ENCODE peak calls at places on chromosome 4, in four cellular contexts. A is foreskin keratinocyte, H is H9, R is progenitor cell of endocrine pancreas. F is an unnamed sample.

GRCh38 chr4:183863155-183863825 is 41.8 kb upstream of the STOX2 start:
- DNase-seq in R (no peak), A (no peak), H (no peak), F (no peak)

GRCh38 chr4:113481820-113482219 is 279.7 kb downstream of the CAMK2D start:
- DNase-seq in R (no peak), A (no peak), H (no peak), F (no peak)

GRCh38 chr4:41095973-41096372 is 118.4 kb downstream of the APBB2 start:
- DNase-seq in H (no peak), R (no peak), A (peak; percentile 93), F (no peak)

GRCh38 chr4:74531952-74532794 is 87.2 kb downstream of the AREG start:
- DNase-seq in A (peak; percentile 76), H (peak; percentile 31), R (no peak), F (no peak)

GRCh38 chr4:52202251-52202779 is 151.2 kb downstream of the SPATA18 start:
- DNase-seq in A (no peak), H (no peak), R (no peak), F (no peak)

GRCh38 chr4:177907736-177908424 is 465.6 kb upstream of the AGA start:
- DNase-seq in H (no peak), A (no peak), R (no peak), F (no peak)

GRCh38 chr4:173990879-173991231 is 292.6 kb downstream of the FBXO8 start:
- DNase-seq in R (no peak), H (no peak), A (no peak), F (no peak)

GRCh38 chr4:2863649-2864048 is 20.0 kb downstream of the ADD1 start:
- DNase-seq in A (no peak), H (no peak), R (no peak), F (no peak)

GRCh38 chr4:121316091-121316490 is 64.7 kb downstream of the QRFPR start:
- DNase-seq in H (no peak), R (no peak), A (no peak), F (no peak)

GRCh38 chr4:6926681-6927478 is 17.3 kb downstream of the TBC1D14 start:
- DNase-seq in H (no peak), A (no peak), R (no peak), F (peak; percentile 90)

GRCh38 chr4:173211222-173211621 is 42.6 kb downstream of the GALNT7 start:
- DNase-seq in H (no peak), R (no peak), A (no peak), F (no peak)

GRCh38 chr4:121952290-121952689 is 430 bp upstream of the TRPC3 start:
- DNase-seq in H (no peak), A (no peak), R (no peak), F (no peak)

GRCh38 chr4:103091601-103092223 is 7.9 kb downstream of the BDH2 start:
- DNase-seq in A (peak; percentile 60), H (no peak), R (peak; percentile 10), F (peak; percentile 64)

GRCh38 chr4:102535398-102536082 is 34.4 kb downstream of the NFKB1 start:
- DNase-seq in H (no peak), A (peak; percentile 60), R (no peak), F (no peak)

GRCh38 chr4:140717313-140717712 is 38.9 kb downstream of the TBC1D9 start:
- DNase-seq in A (no peak), R (no peak), H (no peak), F (no peak)

GRCh38 chr4:105198541-105198940 is 51.9 kb downstream of the TET2 start:
- DNase-seq in R (no peak), H (no peak), A (no peak), F (no peak)

DNA sequence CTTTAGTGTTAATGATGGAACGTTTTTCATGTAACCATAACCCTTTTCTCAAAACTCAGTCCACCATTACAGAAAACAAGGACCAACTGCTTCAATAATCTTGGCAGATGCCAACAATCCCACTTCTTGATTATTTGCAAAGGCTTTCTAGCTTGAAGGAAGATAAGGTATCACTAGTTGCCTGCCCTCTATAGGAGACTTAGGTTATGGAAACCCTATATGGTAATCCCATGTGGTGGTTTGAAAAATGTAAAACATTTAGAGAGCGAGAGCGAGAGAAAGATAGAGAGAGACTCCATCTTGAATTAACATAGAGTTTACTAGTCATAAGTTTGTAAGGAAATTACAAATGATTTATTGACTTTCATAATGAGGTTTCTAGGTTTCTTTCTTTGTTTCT is 1627.5 kb upstream of the TENM3 start:
- DNase-seq in A (no peak), R (no peak), H (no peak), F (no peak)
- TF ChIP-seq CTCF in A (no peak), R (peak; percentile 8), H (peak; percentile 61), F (no peak)

GRCh38 chr4:42281324-42282020 is 115.8 kb upstream of the SHISA3 start:
- DNase-seq in H (no peak), R (no peak), A (no peak), F (no peak)

GRCh38 chr4:42277291-42277690 is 120.0 kb upstream of the SHISA3 start:
- DNase-seq in H (no peak), A (peak; percentile 18), R (no peak), F (no peak)

GRCh38 chr4:42282081-42282901 is 115.0 kb upstream of the SHISA3 start:
- DNase-seq in H (peak; percentile 59), A (peak; percentile 57), R (peak; percentile 31), F (peak; percentile 75)

GRCh38 chr4:42280327-42281095 is 116.8 kb upstream of the SHISA3 start:
- DNase-seq in A (no peak), H (no peak), R (no peak), F (no peak)

DNA sequence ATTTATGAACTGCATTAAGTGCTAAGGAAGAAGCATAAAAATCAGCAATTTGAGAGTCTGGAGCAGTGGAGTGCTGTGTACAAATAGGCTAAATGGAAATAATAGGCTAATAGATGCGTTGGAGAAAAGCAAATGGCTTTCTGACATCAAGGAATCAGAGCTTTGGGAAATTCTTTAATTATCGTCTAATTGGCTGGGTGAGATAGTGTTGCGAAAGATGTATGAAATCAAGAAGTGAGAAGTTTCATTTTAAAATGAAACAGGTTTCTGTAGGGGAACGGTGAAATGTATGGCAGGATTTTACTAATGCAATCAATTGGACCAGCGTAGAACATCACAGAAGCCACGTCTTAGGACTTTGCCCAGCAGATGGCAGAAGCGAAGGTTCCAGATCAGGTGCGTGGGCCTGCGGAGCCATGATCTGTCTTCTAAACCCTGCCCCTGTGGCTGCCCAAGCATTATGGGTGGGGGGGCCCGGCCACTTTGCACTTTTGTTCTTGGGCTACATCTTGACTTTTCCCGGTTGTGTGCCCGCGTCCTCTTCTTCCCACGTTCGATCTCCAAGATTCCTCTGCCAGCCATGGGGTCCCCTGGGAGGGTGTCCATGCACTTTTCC is 118.5 kb upstream of the SHISA3 start:
- DNase-seq in A (no peak), R (no peak), H (no peak), F (no peak)
- TF ChIP-seq CTCF in A (no peak), R (peak; percentile 10), H (peak; percentile 49), F (no peak)

DNA sequence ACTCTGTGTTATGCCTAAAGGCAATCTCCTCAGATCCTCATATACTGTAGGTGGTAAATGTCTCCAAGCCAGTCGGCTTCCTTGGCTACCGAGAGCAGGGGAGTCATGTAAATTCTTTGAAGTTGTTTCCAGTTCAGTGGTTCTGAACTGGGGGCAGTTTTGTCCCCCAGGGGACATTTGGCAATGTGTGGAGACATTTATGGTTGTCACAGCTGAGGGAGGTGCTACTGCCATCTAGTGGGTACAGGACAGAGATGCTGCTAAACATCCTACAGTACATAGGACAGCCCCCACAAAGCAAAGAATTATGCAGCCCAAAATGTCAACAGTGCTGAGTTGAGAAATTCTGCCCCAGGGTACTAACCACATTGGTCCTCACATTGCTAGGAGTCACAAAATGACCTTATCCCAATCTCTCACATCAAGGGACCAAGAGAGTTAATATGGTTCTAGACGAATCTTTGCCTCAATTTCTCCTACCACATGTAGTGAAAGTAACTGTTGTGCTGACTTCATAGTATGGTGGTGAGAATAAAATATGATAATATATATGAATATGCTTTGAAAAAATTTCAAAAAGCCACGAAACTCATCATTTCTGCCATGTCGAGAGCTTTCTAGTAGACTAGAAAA is 104.4 kb upstream of the ARHGAP24 start:
- DNase-seq in H (peak; percentile 49), A (peak; percentile 29), R (peak; percentile 16), F (peak; percentile 70)
- TF ChIP-seq CTCF in H (peak; percentile 87), A (peak; percentile 79), R (peak; percentile 82), F (peak; percentile 56)

GRCh38 chr4:158170691-158171455 is 2.0 kb downstream of the GASK1B start:
- DNase-seq in R (no peak), A (peak; percentile 89), H (peak; percentile 60), F (peak; percentile 88)

GRCh38 chr4:158171456-158171790 is 1.4 kb downstream of the GASK1B start:
- DNase-seq in H (no peak), R (no peak), A (no peak), F (no peak)

GRCh38 chr4:158169931-158170690 is 2.7 kb downstream of the GASK1B start:
- DNase-seq in H (no peak), R (no peak), A (no peak), F (no peak)

GRCh38 chr4:158172196-158172557 is 648 bp downstream of the GASK1B start:
- DNase-seq in A (peak; percentile 61), H (no peak), R (no peak), F (no peak)

GRCh38 chr4:158172558-158173258 is at the start of gene GASK1B:
- DNase-seq in H (peak; percentile 43), R (no peak), A (peak; percentile 53), F (peak; percentile 50)
- TF ChIP-seq CTCF in H (peak; percentile 79), R (peak; percentile 72), A (peak; percentile 87), F (peak; percentile 67)

GRCh38 chr4:170259631-170260153 is 169.9 kb upstream of the AADAT start:
- DNase-seq in A (peak; percentile 89), R (peak; percentile 81), H (peak; percentile 94), F (peak; percentile 90)
- TF ChIP-seq CTCF in A (peak; percentile 100), R (peak; percentile 99), H (peak; percentile 100), F (no peak)

DNA sequence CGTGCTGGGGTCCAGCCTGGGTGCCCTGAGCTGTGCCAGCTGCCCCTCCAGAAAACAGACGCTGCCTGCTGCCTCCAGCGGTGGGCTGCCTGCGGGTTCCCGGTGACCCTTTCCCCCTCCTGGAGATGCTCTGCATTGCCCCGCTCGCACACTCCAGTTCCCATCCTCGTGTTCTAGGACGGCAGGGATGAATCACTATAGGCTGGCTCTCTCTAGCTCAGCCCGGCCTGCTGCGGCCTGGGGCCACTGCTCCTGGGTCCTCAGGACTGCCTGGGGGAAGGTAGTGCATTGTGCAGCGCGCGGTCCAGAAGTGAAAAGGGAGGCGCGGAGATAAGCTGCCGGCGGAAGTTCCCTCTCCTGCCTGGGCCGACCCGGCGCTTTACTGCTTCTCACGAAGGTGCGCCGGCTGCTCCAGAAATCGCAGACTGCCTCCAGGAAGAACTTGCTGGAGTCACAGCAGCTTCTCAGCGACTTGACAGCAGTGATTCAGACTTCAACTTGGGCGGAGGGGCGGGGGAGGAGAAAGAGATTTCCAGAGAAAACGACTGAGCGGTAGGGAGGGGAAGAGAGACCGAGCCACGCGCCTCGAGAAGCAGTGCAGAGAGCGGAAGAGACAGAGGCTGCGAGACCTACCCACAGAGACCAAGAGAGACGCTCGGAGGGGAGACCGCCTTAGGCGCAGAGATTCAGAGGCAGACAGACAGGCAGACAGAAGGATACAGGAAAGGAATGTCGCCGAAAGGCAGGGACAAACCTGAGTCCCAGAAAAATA is 6.7 kb upstream of the MSX1 start:
- DNase-seq in R (no peak), A (peak; percentile 61), H (peak; percentile 72), F (no peak)
- TF ChIP-seq CTCF in R (peak; percentile 51), A (peak; percentile 36), H (peak; percentile 61), F (no peak)